ENCODE peak calls at places on chromosomes 16 and 17, in seven cellular contexts. E is H1, S is HepG2, R is HCT116, O is K562, L is SK-N-SH, C is GM12878. F is an unnamed sample.

GRCh38 chr17:73436966-73437365 is 125.2 kb upstream of the CDC42EP4 start:
- DNase-seq in R (no peak), L (no peak), S (no peak), O (no peak), E (no peak), C (no peak), F (no peak)

GRCh38 chr17:78120971-78121800 is 7.4 kb downstream of the TMC6 start:
- DNase-seq in L (no peak), C (no peak), E (no peak), O (peak), S (no peak), R (no peak), F (no peak)

GRCh38 chr16:7351572-7351971 is 18.9 kb downstream of the RBFOX1 start:
- DNase-seq in L (no peak), O (no peak), R (no peak), E (no peak), C (no peak), S (no peak), F (no peak)

GRCh38 chr17:45043268-45043681 is 8.2 kb downstream of the DCAKD start:
- DNase-seq in C (no peak), E (no peak), R (no peak), L (peak), S (no peak), O (no peak), F (peak)

GRCh38 chr16:74568961-74569631 is 37.8 kb downstream of the GLG1 start:
- DNase-seq in C (no peak), R (no peak), O (no peak), L (no peak), S (no peak), E (no peak), F (peak)

GRCh38 chr16:30185683-30186421 is 2.5 kb downstream of the CORO1A start:
- DNase-seq in R (no peak), O (no peak), S (no peak), C (peak), L (peak), E (peak), F (no peak)

GRCh38 chr17:31424944-31425582 is 33.6 kb downstream of the RAB11FIP4 start:
- DNase-seq in O (no peak), R (no peak), S (no peak), E (peak), L (peak), C (no peak), F (no peak)

GRCh38 chr17:73423159-73423715 is 111.4 kb upstream of the CDC42EP4 start:
- DNase-seq in E (no peak), L (no peak), C (no peak), R (no peak), O (no peak), S (no peak), F (no peak)

GRCh38 chr17:42459983-42460300 is 1.3 kb downstream of the ATP6V0A1 start:
- DNase-seq in C (no peak), R (no peak), S (no peak), O (no peak), L (peak), E (no peak), F (peak)

GRCh38 chr16:9441021-9441420 is 349.6 kb downstream of the HAPSTR1 start:
- DNase-seq in R (no peak), O (no peak), S (peak), L (no peak), E (no peak), C (no peak), F (no peak)

GRCh38 chr16:67969286-67970039 is 1.0 kb upstream of the SLC12A4 start:
- DNase-seq in E (peak), C (no peak), O (peak), L (no peak), R (no peak), S (peak), F (no peak)

GRCh38 chr17:62653002-62653830 is 25.7 kb downstream of the MRC2 start:
- DNase-seq in L (peak), E (peak), R (no peak), O (peak), S (no peak), C (peak), F (peak)

GRCh38 chr16:53089434-53090270 is 34.9 kb downstream of the CHD9 start:
- DNase-seq in S (peak), E (no peak), C (no peak), L (no peak), O (no peak), R (no peak), F (no peak)

GRCh38 chr17:70938311-70938710 is 769.0 kb downstream of the KCNJ2 start:
- DNase-seq in C (no peak), O (no peak), L (no peak), R (no peak), S (no peak), E (no peak), F (peak)

GRCh38 chr17:247767-248166 is 66.3 kb upstream of the DOC2B start:
- DNase-seq in S (no peak), C (no peak), O (no peak), R (no peak), E (no peak), L (no peak), F (peak)

GRCh38 chr16:84332975-84333684 is 35.2 kb upstream of the ATP2C2 start:
- DNase-seq in L (no peak), C (no peak), S (no peak), O (no peak), E (no peak), R (no peak), F (no peak)

GRCh38 chr16:3492356-3492755 is 2.9 kb downstream of the C16orf90 start:
- DNase-seq in O (no peak), R (no peak), L (no peak), E (no peak), C (no peak), S (no peak), F (no peak)

GRCh38 chr17:1111599-1112443 is 68.0 kb downstream of the ABR start:
- DNase-seq in S (no peak), O (no peak), E (no peak), R (no peak), L (peak), C (no peak), F (no peak)

GRCh38 chr17:57016764-57017116 is 38.8 kb downstream of the SCPEP1 start:
- DNase-seq in O (no peak), S (no peak), L (no peak), R (no peak), C (no peak), E (no peak), F (peak)

GRCh38 chr17:34582185-34582900 is 3.0 kb downstream of the TMEM132E start:
- DNase-seq in C (no peak), R (no peak), O (no peak), L (peak), S (no peak), E (no peak), F (no peak)

GRCh38 chr17:50934672-50935200 is 68.6 kb upstream of the TOB1 start:
- DNase-seq in C (no peak), E (no peak), S (no peak), L (no peak), O (peak), R (no peak), F (no peak)

GRCh38 chr17:64166876-64167275 is 36.9 kb upstream of the ERN1 start:
- DNase-seq in R (no peak), C (no peak), E (no peak), O (no peak), S (no peak), L (no peak), F (no peak)

GRCh38 chr16:85425061-85425662 is 188.0 kb upstream of the GSE1 start:
- DNase-seq in S (no peak), O (no peak), R (no peak), E (peak), L (peak), C (no peak), F (no peak)

GRCh38 chr16:65057184-65057583 is 64.7 kb downstream of the CDH11 start:
- DNase-seq in R (no peak), L (no peak), O (no peak), C (no peak), S (no peak), E (no peak), F (no peak)

GRCh38 chr16:527015-527903 is at the start of gene CAPN15:
- DNase-seq in E (peak), C (peak), S (peak), L (peak), O (peak), R (peak), F (peak)

GRCh38 chr16:525123-525519 is 2.4 kb upstream of the CAPN15 start:
- DNase-seq in R (no peak), C (no peak), L (no peak), O (no peak), S (no peak), E (no peak), F (no peak)

GRCh38 chr16:524274-525011 is 3.1 kb upstream of the CAPN15 start:
- DNase-seq in S (no peak), R (no peak), O (no peak), E (no peak), L (no peak), C (no peak), F (no peak)

GRCh38 chr16:526181-527014 is 1.1 kb upstream of the CAPN15 start:
- DNase-seq in L (no peak), S (no peak), R (no peak), O (no peak), E (no peak), C (no peak), F (no peak)

DNA sequence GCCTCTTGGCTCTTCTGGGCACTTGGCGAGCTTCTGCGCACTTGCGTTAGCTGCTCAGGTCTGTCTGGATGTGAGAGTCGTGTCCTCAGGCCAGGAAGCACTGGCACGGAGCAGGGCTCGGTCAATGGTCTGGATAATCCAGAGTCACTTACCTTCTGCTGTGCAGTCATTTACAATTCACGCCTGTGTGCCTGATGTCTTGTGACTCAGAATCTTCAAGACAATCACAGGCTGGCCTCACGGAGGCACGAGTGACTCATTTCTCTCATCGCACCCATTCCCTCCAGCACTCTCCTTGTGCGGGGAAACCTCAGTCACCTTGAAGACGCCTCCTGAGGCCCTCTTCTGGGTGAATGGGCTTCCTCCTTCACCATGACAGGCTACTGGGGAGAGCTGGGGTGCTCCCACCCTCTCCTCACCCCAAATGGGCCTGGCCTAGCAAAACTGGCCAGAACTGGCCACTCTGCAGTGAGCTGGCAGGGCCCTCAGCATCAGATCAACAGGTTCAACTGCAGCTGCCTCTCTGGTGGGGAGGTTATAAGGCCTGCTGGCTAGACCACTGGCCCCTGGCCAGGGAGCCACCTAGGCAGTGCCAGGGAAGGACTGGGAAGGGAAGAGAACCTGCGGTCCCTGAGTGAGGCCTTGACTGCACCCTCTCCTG is 1.9 kb upstream of the CAPN15 start:
- DNase-seq in R (peak), C (peak), S (no peak), L (no peak), O (no peak), E (no peak), F (no peak)
- TF ChIP-seq JUND in R (peak), C (peak), S (no peak), L (peak), O (peak), E (no peak), F (no peak)

GRCh38 chr17:32792207-32792606 is 84.7 kb downstream of the MYO1D start:
- DNase-seq in C (no peak), E (no peak), S (peak), O (no peak), R (no peak), L (no peak), F (no peak)

GRCh38 chr17:32795339-32795979 is 81.5 kb downstream of the MYO1D start:
- DNase-seq in L (no peak), S (no peak), E (no peak), R (no peak), O (no peak), C (no peak), F (no peak)

GRCh38 chr17:32798938-32799337 is 78.0 kb downstream of the MYO1D start:
- DNase-seq in R (no peak), E (no peak), S (no peak), L (no peak), O (no peak), C (no peak), F (no peak)

GRCh38 chr17:32793841-32794240 is 83.1 kb downstream of the MYO1D start:
- DNase-seq in S (no peak), L (no peak), O (no peak), E (no peak), C (no peak), R (no peak), F (no peak)

GRCh38 chr17:32794533-32795246 is 82.2 kb downstream of the MYO1D start:
- DNase-seq in S (peak), R (no peak), O (peak), C (no peak), L (no peak), E (no peak), F (peak)
- TF ChIP-seq JUND in S (no peak), R (no peak), O (no peak), C (no peak), L (no peak), E (no peak), F (no peak)

GRCh38 chr17:3710951-3711383 is 12.7 kb upstream of the HASPIN start:
- DNase-seq in S (no peak), O (no peak), R (no peak), E (no peak), C (peak), L (no peak), F (no peak)
- TF ChIP-seq JUND in S (no peak), O (no peak), R (no peak), E (no peak), C (no peak), L (no peak), F (no peak)

DNA sequence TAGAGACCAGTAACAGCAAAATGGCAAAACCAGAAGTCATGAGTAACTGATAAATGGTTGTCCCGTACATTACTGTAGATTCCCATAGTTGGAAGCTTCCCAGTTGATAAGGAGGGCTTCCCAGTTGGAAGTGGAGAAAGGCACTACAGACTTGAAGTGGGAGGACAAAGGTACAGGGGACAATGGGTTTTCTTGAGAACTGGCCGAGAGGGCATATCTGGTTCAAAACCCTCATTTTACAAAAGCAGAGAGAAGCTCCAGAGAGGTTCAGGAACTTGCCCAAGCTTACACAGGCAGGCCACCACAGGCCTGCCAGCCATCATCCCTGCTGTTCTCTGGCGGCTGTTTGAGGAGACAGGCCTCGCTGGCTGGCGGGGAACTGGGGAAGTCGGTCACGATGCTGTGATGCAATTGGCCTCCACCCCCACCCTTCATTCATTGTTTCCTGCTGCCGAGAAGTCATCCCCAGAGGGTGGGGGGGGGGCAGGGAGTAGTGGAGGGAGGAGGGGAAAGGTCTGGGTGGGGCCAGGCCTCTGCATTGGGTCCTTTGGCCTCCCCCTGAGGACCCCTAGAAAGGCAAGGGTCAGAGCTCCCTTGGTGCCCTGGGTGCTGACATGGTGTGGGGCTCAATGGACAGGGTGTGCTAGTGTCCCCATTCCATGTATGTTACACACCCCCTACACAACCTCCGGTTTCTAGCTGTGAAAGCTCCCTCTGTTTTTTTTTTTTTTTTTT is 3.0 kb downstream of the UBALD2 start:
- DNase-seq in O (peak), C (peak), E (no peak), R (no peak), L (peak), S (no peak), F (no peak)
- TF ChIP-seq JUND in O (peak), C (no peak), E (no peak), R (no peak), L (no peak), S (no peak), F (no peak)

GRCh38 chr16:20673882-20674683 is 23.4 kb downstream of the ACSM1 start:
- DNase-seq in C (no peak), O (peak), L (no peak), E (no peak), R (no peak), S (peak), F (no peak)

GRCh38 chr16:20676268-20676828 is 21.1 kb downstream of the ACSM1 start:
- DNase-seq in L (no peak), R (no peak), C (peak), O (no peak), S (no peak), E (no peak), F (no peak)

GRCh38 chr16:20674684-20675487 is 22.6 kb downstream of the ACSM1 start:
- DNase-seq in C (no peak), O (no peak), L (no peak), R (no peak), E (peak), S (peak), F (peak)

GRCh38 chr16:20676867-20677266 is 20.6 kb downstream of the ACSM1 start:
- DNase-seq in C (no peak), L (no peak), O (no peak), E (no peak), R (no peak), S (no peak), F (no peak)

GRCh38 chr16:20675488-20676267 is 21.8 kb downstream of the ACSM1 start:
- DNase-seq in C (peak), O (no peak), E (peak), S (peak), R (peak), L (no peak), F (peak)
- TF ChIP-seq JUND in C (no peak), O (no peak), E (no peak), S (no peak), R (no peak), L (no peak), F (no peak)

GRCh38 chr16:57626420-57627170 is 1.8 kb upstream of the ADGRG1 start:
- DNase-seq in S (no peak), O (no peak), R (no peak), E (no peak), L (no peak), C (no peak), F (no peak)
- TF ChIP-seq JUND in S (no peak), O (no peak), R (no peak), E (no peak), L (no peak), C (no peak), F (no peak)

DNA sequence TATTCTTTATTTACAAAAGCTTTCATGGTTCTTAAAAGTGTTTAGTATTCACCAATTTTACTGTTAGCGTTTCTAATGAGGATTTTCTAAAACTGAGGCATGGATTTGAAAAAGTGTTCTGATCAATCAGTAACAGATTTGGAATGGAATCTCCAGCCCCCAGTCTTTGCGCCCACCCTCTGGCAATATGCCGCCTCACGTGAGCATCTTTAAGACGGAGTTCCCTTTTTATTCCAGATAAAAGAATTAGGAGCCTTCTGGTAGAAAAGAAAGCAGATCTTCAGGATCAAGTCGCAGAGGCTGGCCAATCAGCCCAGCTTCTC is 1.1 kb downstream of the TBC1D16 start:
- DNase-seq in E (no peak), R (no peak), C (no peak), L (no peak), O (no peak), S (no peak), F (no peak)
- TF ChIP-seq JUND in E (no peak), R (no peak), C (no peak), L (no peak), O (no peak), S (no peak), F (no peak)

DNA sequence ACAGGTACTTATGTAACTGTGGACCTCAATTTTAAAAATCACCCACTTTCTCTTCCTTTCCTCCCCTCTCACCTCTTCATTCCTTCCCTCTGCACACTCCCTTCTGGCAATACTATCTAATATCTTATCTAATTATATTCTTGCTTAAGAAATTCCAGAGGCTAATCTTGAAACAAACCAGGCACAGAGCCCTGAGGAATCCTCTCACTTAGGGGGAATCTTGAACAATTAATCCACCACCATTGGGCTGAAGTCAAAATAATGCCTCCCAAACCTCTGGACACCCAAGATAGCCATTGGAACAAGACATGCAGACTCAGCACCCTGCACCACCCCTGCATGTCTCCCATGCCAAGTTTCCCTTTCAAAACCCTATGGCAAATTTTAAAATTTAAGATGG is 1.0 kb upstream of the KRTAP4-6 start:
- DNase-seq in O (no peak), E (no peak), S (no peak), R (no peak), L (no peak), C (no peak), F (no peak)
- TF ChIP-seq JUND in O (no peak), E (no peak), S (no peak), R (no peak), L (no peak), C (no peak), F (no peak)

F was measured in T47D.